ENCODE peak calls at places on chromosomes 11 and 22, in eight cellular contexts. One of them, this sample, is unnamed.
A peak's percentile ranks its signal among the peaks of the same experiment; 100 is the strongest.

GRCh38 chr11:76823481-76824028 is 37.2 kb upstream of the ACER3 start:
- DNase-seq in neural progenitor cell: no peak
- DNase-seq in COR-L47: no peak
- DNase-seq in neuronal stem cell: no peak
- DNase-seq in DMS153: no peak
- DNase-seq in pulmonary artery endothelial cell: peak; percentile 97
- DNase-seq in iPS-NIHi11: no peak
- DNase-seq in HEK293T: peak; percentile 28
- DNase-seq in this sample: peak; percentile 88

GRCh38 chr11:2267871-2268825 is 2.2 kb downstream of the ASCL2 start:
- DNase-seq in neural progenitor cell: no peak
- DNase-seq in COR-L47: no peak
- DNase-seq in neuronal stem cell: no peak
- DNase-seq in DMS153: no peak
- DNase-seq in pulmonary artery endothelial cell: no peak
- DNase-seq in iPS-NIHi11: peak; percentile 36
- DNase-seq in HEK293T: peak; percentile 6
- DNase-seq in this sample: no peak

GRCh38 chr11:46127150-46127638 is 5.9 kb upstream of the PHF21A start:
- DNase-seq in neural progenitor cell: peak; percentile 23
- DNase-seq in COR-L47: peak; percentile 5
- DNase-seq in neuronal stem cell: no peak
- DNase-seq in DMS153: peak; percentile 68
- DNase-seq in pulmonary artery endothelial cell: no peak
- DNase-seq in iPS-NIHi11: peak; percentile 56
- DNase-seq in HEK293T: peak; percentile 42
- DNase-seq in this sample: peak; percentile 84

GRCh38 chr11:95524328-95525036 is 265.1 kb downstream of the FAM76B start:
- DNase-seq in neural progenitor cell: no peak
- DNase-seq in COR-L47: peak; percentile 90
- DNase-seq in neuronal stem cell: no peak
- DNase-seq in DMS153: no peak
- DNase-seq in pulmonary artery endothelial cell: no peak
- DNase-seq in iPS-NIHi11: no peak
- DNase-seq in HEK293T: no peak
- DNase-seq in this sample: no peak

GRCh38 chr11:116613201-116613910 is 159.4 kb downstream of the BUD13 start:
- DNase-seq in neural progenitor cell: no peak
- DNase-seq in COR-L47: no peak
- DNase-seq in neuronal stem cell: no peak
- DNase-seq in DMS153: no peak
- DNase-seq in pulmonary artery endothelial cell: no peak
- DNase-seq in iPS-NIHi11: no peak
- DNase-seq in HEK293T: no peak
- DNase-seq in this sample: no peak

GRCh38 chr11:102760355-102761035 is 19.9 kb downstream of the MMP10 start:
- DNase-seq in neural progenitor cell: no peak
- DNase-seq in COR-L47: peak; percentile 7
- DNase-seq in neuronal stem cell: no peak
- DNase-seq in DMS153: no peak
- DNase-seq in pulmonary artery endothelial cell: peak; percentile 94
- DNase-seq in iPS-NIHi11: no peak
- DNase-seq in HEK293T: no peak
- DNase-seq in this sample: peak; percentile 41

GRCh38 chr11:20712912-20713311 is 43.5 kb downstream of the NELL1 start:
- DNase-seq in neural progenitor cell: no peak
- DNase-seq in COR-L47: no peak
- DNase-seq in neuronal stem cell: no peak
- DNase-seq in DMS153: no peak
- DNase-seq in pulmonary artery endothelial cell: no peak
- DNase-seq in iPS-NIHi11: no peak
- DNase-seq in HEK293T: no peak
- DNase-seq in this sample: no peak

GRCh38 chr11:35852056-35852455 is 91.8 kb upstream of the LDLRAD3 start:
- DNase-seq in neural progenitor cell: no peak
- DNase-seq in COR-L47: no peak
- DNase-seq in neuronal stem cell: no peak
- DNase-seq in DMS153: no peak
- DNase-seq in pulmonary artery endothelial cell: peak; percentile 57
- DNase-seq in iPS-NIHi11: no peak
- DNase-seq in HEK293T: no peak
- DNase-seq in this sample: no peak

GRCh38 chr11:16096336-16096735 is 260.0 kb downstream of the SOX6 start:
- DNase-seq in neural progenitor cell: no peak
- DNase-seq in COR-L47: no peak
- DNase-seq in neuronal stem cell: no peak
- DNase-seq in DMS153: no peak
- DNase-seq in pulmonary artery endothelial cell: no peak
- DNase-seq in iPS-NIHi11: no peak
- DNase-seq in HEK293T: no peak
- DNase-seq in this sample: no peak

GRCh38 chr11:9506489-9507343 is 45.9 kb downstream of the ZNF143 start:
- DNase-seq in neural progenitor cell: peak; percentile 90
- DNase-seq in COR-L47: peak; percentile 67
- DNase-seq in neuronal stem cell: peak; percentile 74
- DNase-seq in DMS153: peak; percentile 52
- DNase-seq in pulmonary artery endothelial cell: peak; percentile 53
- DNase-seq in iPS-NIHi11: peak; percentile 82
- DNase-seq in HEK293T: peak; percentile 74
- DNase-seq in this sample: peak; percentile 75

GRCh38 chr11:1171985-1172728 is 14.4 kb downstream of the MUC5AC start:
- DNase-seq in neural progenitor cell: no peak
- DNase-seq in COR-L47: no peak
- DNase-seq in neuronal stem cell: no peak
- DNase-seq in DMS153: no peak
- DNase-seq in pulmonary artery endothelial cell: no peak
- DNase-seq in iPS-NIHi11: no peak
- DNase-seq in HEK293T: no peak
- DNase-seq in this sample: no peak

GRCh38 chr11:109996060-109996459 is 97.1 kb upstream of the ZC3H12C start:
- DNase-seq in neural progenitor cell: no peak
- DNase-seq in COR-L47: no peak
- DNase-seq in neuronal stem cell: no peak
- DNase-seq in DMS153: no peak
- DNase-seq in pulmonary artery endothelial cell: no peak
- DNase-seq in iPS-NIHi11: no peak
- DNase-seq in HEK293T: no peak
- DNase-seq in this sample: no peak

GRCh38 chr22:19634576-19634975 is 79.7 kb upstream of the SEPTIN5 start:
- DNase-seq in neural progenitor cell: no peak
- DNase-seq in COR-L47: no peak
- DNase-seq in neuronal stem cell: no peak
- DNase-seq in DMS153: no peak
- DNase-seq in pulmonary artery endothelial cell: no peak
- DNase-seq in iPS-NIHi11: no peak
- DNase-seq in HEK293T: no peak
- DNase-seq in this sample: no peak

GRCh38 chr11:33525789-33526188 is 174.8 kb downstream of the C11orf91 start:
- DNase-seq in neural progenitor cell: no peak
- DNase-seq in COR-L47: no peak
- DNase-seq in neuronal stem cell: no peak
- DNase-seq in DMS153: no peak
- DNase-seq in pulmonary artery endothelial cell: no peak
- DNase-seq in iPS-NIHi11: no peak
- DNase-seq in HEK293T: no peak
- DNase-seq in this sample: no peak

GRCh38 chr11:33585564-33585963 is 115.1 kb downstream of the C11orf91 start:
- DNase-seq in neural progenitor cell: no peak
- DNase-seq in COR-L47: no peak
- DNase-seq in neuronal stem cell: no peak
- DNase-seq in DMS153: no peak
- DNase-seq in pulmonary artery endothelial cell: no peak
- DNase-seq in iPS-NIHi11: no peak
- DNase-seq in HEK293T: no peak
- DNase-seq in this sample: no peak

GRCh38 chr11:69166186-69167115 is 10.7 kb downstream of the SMIM38 start:
- DNase-seq in neural progenitor cell: peak; percentile 34
- DNase-seq in COR-L47: no peak
- DNase-seq in neuronal stem cell: no peak
- DNase-seq in DMS153: peak; percentile 8
- DNase-seq in pulmonary artery endothelial cell: peak; percentile 33
- DNase-seq in iPS-NIHi11: peak; percentile 66
- DNase-seq in HEK293T: peak; percentile 61
- DNase-seq in this sample: peak; percentile 35

GRCh38 chr22:39070186-39070585 is 6.9 kb upstream of the APOBEC3G start:
- DNase-seq in neural progenitor cell: no peak
- DNase-seq in COR-L47: no peak
- DNase-seq in neuronal stem cell: no peak
- DNase-seq in DMS153: no peak
- DNase-seq in pulmonary artery endothelial cell: no peak
- DNase-seq in iPS-NIHi11: no peak
- DNase-seq in HEK293T: no peak
- DNase-seq in this sample: no peak

GRCh38 chr22:28171135-28171534 is 252.1 kb upstream of the PITPNB start:
- DNase-seq in neural progenitor cell: peak; percentile 38
- DNase-seq in COR-L47: no peak
- DNase-seq in neuronal stem cell: no peak
- DNase-seq in DMS153: no peak
- DNase-seq in pulmonary artery endothelial cell: no peak
- DNase-seq in iPS-NIHi11: peak; percentile 20
- DNase-seq in HEK293T: no peak
- DNase-seq in this sample: no peak

This sample was measured in HCT116.